ENCODE peak calls at places on chromosomes 3 and 15, in six cellular contexts. J, N, E, I, R and C are unnamed samples.

GRCh38 chr3:79822076-79822475 is 54.3 kb upstream of the ROBO1 start:
- DNase-seq in R (no peak), I (no peak), J (no peak), N (no peak), E (no peak), C (no peak)

GRCh38 chr15:63374686-63375520 is 6.7 kb downstream of the CA12 start:
- DNase-seq in J (no peak), R (no peak), I (no peak), E (peak), N (peak), C (no peak)

GRCh38 chr3:50971487-50971924 is 296.8 kb downstream of the DOCK3 start:
- DNase-seq in E (peak), I (peak), R (no peak), N (peak), J (peak), C (peak)

GRCh38 chr3:52188586-52189404 is 9.2 kb upstream of the ALAS1 start:
- DNase-seq in J (no peak), E (no peak), R (no peak), N (no peak), I (no peak), C (peak)

GRCh38 chr3:159779883-159780282 is 208.8 kb upstream of the IL12A start:
- DNase-seq in N (no peak), I (no peak), R (no peak), J (no peak), E (peak), C (peak)

GRCh38 chr15:81072551-81072950 is 61.5 kb upstream of the CFAP161 start:
- DNase-seq in R (no peak), I (no peak), N (no peak), J (no peak), E (no peak), C (no peak)

GRCh38 chr3:197490098-197490497 is 65.7 kb downstream of the BDH1 start:
- DNase-seq in R (no peak), I (peak), J (no peak), E (peak), N (peak), C (peak)

GRCh38 chr3:86948840-86949239 is 42.1 kb downstream of the VGLL3 start:
- DNase-seq in I (no peak), E (peak), J (no peak), R (no peak), N (peak), C (peak)

GRCh38 chr15:79329186-79329611 is 18.3 kb downstream of the TMED3 start:
- DNase-seq in I (no peak), R (no peak), J (no peak), N (peak), E (peak), C (peak)

GRCh38 chr3:43001094-43001553 is 22.0 kb downstream of the GASK1A start:
- DNase-seq in N (peak), E (peak), J (no peak), I (no peak), R (no peak), C (peak)

GRCh38 chr15:51212239-51212638 is 117.5 kb upstream of the TNFAIP8L3 start:
- DNase-seq in E (no peak), N (no peak), J (no peak), R (no peak), I (no peak), C (no peak)

GRCh38 chr3:38843898-38844297 is 27.9 kb upstream of the SCN10A start:
- DNase-seq in N (peak), J (peak), E (peak), R (no peak), I (no peak), C (no peak)

GRCh38 chr3:113002676-113003075 is 11.9 kb downstream of the GTPBP8 start:
- DNase-seq in R (no peak), I (no peak), N (no peak), J (no peak), E (no peak), C (no peak)

GRCh38 chr3:187591051-187591450 is 79.1 kb downstream of the SST start:
- DNase-seq in J (no peak), I (no peak), E (no peak), R (no peak), N (no peak), C (no peak)

GRCh38 chr15:81752149-81752942 is 293.5 kb downstream of the MEX3B start:
- DNase-seq in I (no peak), E (peak), N (peak), J (no peak), R (no peak), C (peak)

GRCh38 chr3:58000713-58001467 is 7.3 kb upstream of the FLNB start:
- DNase-seq in J (no peak), R (no peak), N (no peak), I (no peak), E (no peak), C (peak)

GRCh38 chr3:7293286-7293685 is 432.4 kb downstream of the GRM7 start:
- DNase-seq in I (no peak), R (no peak), E (no peak), N (no peak), J (no peak), C (no peak)

GRCh38 chr15:101542306-101543025 is 53.0 kb upstream of the PCSK6 start:
- DNase-seq in J (no peak), E (no peak), I (peak), R (no peak), N (no peak), C (no peak)

GRCh38 chr3:139120336-139120971 is 75.8 kb upstream of the PRR23C start:
- DNase-seq in R (no peak), J (no peak), I (no peak), E (peak), N (peak), C (no peak)

GRCh38 chr3:150331978-150332568 is 76.0 kb upstream of the TSC22D2 start:
- DNase-seq in E (no peak), I (no peak), J (no peak), N (no peak), R (no peak), C (no peak)

GRCh38 chr15:90376789-90377188 is 11.3 kb upstream of the IQGAP1 start:
- DNase-seq in E (no peak), N (no peak), I (no peak), J (no peak), R (no peak), C (no peak)

GRCh38 chr3:29609007-29609805 is 328.3 kb downstream of the RBMS3 start:
- DNase-seq in N (no peak), I (no peak), E (no peak), J (no peak), R (no peak), C (no peak)

GRCh38 chr3:42831321-42831713 is 22.1 kb downstream of the ACKR2 start:
- DNase-seq in R (peak), I (peak), N (peak), E (peak), J (peak), C (peak)

GRCh38 chr15:95024388-95024787 is 793.0 kb downstream of the MCTP2 start:
- DNase-seq in I (no peak), N (peak), E (peak), J (peak), R (no peak), C (peak)

GRCh38 chr15:93382196-93382820 is 293.3 kb upstream of the RGMA start:
- DNase-seq in N (no peak), R (no peak), J (no peak), E (no peak), I (no peak), C (no peak)

GRCh38 chr3:122066331-122067213 is 11.4 kb downstream of the CD86 start:
- DNase-seq in N (no peak), E (no peak), R (no peak), I (no peak), J (no peak), C (no peak)

GRCh38 chr3:16516695-16517481 is 3.4 kb upstream of the RFTN1 start:
- DNase-seq in R (no peak), J (no peak), N (peak), I (no peak), E (peak), C (no peak)

GRCh38 chr3:77370413-77370812 is 330.5 kb downstream of the ROBO2 start:
- DNase-seq in J (no peak), E (peak), R (no peak), N (peak), I (no peak), C (no peak)

GRCh38 chr3:48686538-48687219 is 964 bp upstream of the NCKIPSD start:
- DNase-seq in I (no peak), J (no peak), N (peak), R (no peak), E (peak), C (peak)
- H2AFZ ChIP-seq in I (no peak), J (no peak), N (peak), R (no peak), E (no peak), C (no peak)

GRCh38 chr3:194294199-194294887 is 56.8 kb downstream of the CPN2 start:
- DNase-seq in E (no peak), N (no peak), R (no peak), I (peak), J (no peak), C (no peak)

GRCh38 chr3:194296832-194297666 is 54.1 kb downstream of the CPN2 start:
- DNase-seq in E (peak), N (no peak), J (peak), R (no peak), I (peak), C (no peak)

GRCh38 chr3:194293546-194294198 is 57.5 kb downstream of the CPN2 start:
- DNase-seq in I (no peak), E (no peak), R (no peak), N (no peak), J (no peak), C (no peak)

GRCh38 chr3:194296448-194296831 is 54.7 kb downstream of the CPN2 start:
- DNase-seq in N (peak), R (no peak), E (peak), J (peak), I (peak), C (peak)

GRCh38 chr3:194294888-194295214 is 56.3 kb downstream of the CPN2 start:
- DNase-seq in I (peak), J (no peak), N (no peak), E (no peak), R (no peak), C (no peak)
- H2AK5ac ChIP-seq in I (no peak), J (no peak), N (no peak), E (peak), R (no peak), C (no peak)

GRCh38 chr3:41477399-41478014 is 278.2 kb downstream of the CTNNB1 start:
- DNase-seq in I (no peak), E (no peak), R (no peak), N (no peak), J (no peak), C (no peak)
- H2AFZ ChIP-seq in I (no peak), E (no peak), R (no peak), N (no peak), J (no peak), C (no peak)

GRCh38 chr3:46976326-46977190 is at the start of gene CCDC12:
- DNase-seq in J (peak), N (peak), E (peak), I (peak), R (peak), C (peak)
- H2AK5ac ChIP-seq in J (peak), N (peak), E (peak), I (no peak), R (peak), C (peak)